ENCODE peak calls at places on chromosomes 3 and 15, in four cellular contexts. H is CD4-positive, alpha-beta T cell; F is mucosa of descending colon; T is RWPE1. R is an unnamed sample.

GRCh38 chr3:42713747-42714146 is 11.1 kb upstream of the HHATL start:
- DNase-seq in H (no peak), T (no peak), F (no peak), R (peak)

GRCh38 chr15:38144921-38145320 is 107.7 kb upstream of the SPRED1 start:
- DNase-seq in T (no peak), F (no peak), H (no peak), R (no peak)

GRCh38 chr3:55721716-55722484 is 234.8 kb upstream of the WNT5A start:
- DNase-seq in F (peak), T (peak), H (no peak), R (no peak)

GRCh38 chr3:38121832-38122461 is 15.0 kb downstream of the ACAA1 start:
- DNase-seq in T (no peak), H (no peak), F (no peak), R (peak)

GRCh38 chr15:38627684-38628277 is 63.2 kb upstream of the RASGRP1 start:
- DNase-seq in F (no peak), H (no peak), T (no peak), R (no peak)

GRCh38 chr15:89459271-89460038 is 36.9 kb downstream of the RHCG start:
- DNase-seq in T (no peak), F (peak), H (no peak), R (no peak)

GRCh38 chr15:100338971-100339444 is 2.8 kb downstream of the ADAMTS17 start:
- DNase-seq in T (peak), F (peak), H (peak), R (no peak)

GRCh38 chr3:69675773-69676660 is 63.2 kb upstream of the MITF start:
- DNase-seq in T (no peak), F (no peak), H (no peak), R (no peak)

GRCh38 chr3:25821746-25822573 is 32.1 kb downstream of the OXSM start:
- DNase-seq in F (no peak), H (no peak), T (no peak), R (no peak)

GRCh38 chr3:73401616-73402265 is 223.0 kb downstream of the PDZRN3 start:
- DNase-seq in H (no peak), T (no peak), F (peak), R (no peak)

GRCh38 chr3:156148946-156149348 is 28.6 kb downstream of the KCNAB1 start:
- DNase-seq in H (no peak), T (no peak), F (no peak), R (no peak)

GRCh38 chr3:171258316-171258715 is 201.9 kb downstream of the TNIK start:
- DNase-seq in F (no peak), T (peak), H (no peak), R (no peak)

GRCh38 chr3:183613366-183614293 is 21.8 kb upstream of the KLHL24 start:
- DNase-seq in F (no peak), T (no peak), H (no peak), R (no peak)

GRCh38 chr15:54519577-54519976 is 541.3 kb downstream of the UNC13C start:
- DNase-seq in T (no peak), F (peak), H (no peak), R (no peak)

GRCh38 chr3:183392166-183393034 is 36.0 kb downstream of the MCF2L2 start:
- DNase-seq in F (no peak), T (no peak), H (no peak), R (no peak)

GRCh38 chr3:184189421-184189820 is 3.4 kb downstream of the ABCF3 start:
- DNase-seq in H (no peak), F (no peak), T (no peak), R (no peak)

GRCh38 chr3:11128682-11129632 is 25.3 kb upstream of the HRH1 start:
- DNase-seq in T (no peak), H (no peak), F (no peak), R (no peak)

GRCh38 chr3:196991581-196992460 is 23.2 kb upstream of the PIGZ start:
- DNase-seq in F (no peak), H (no peak), T (no peak), R (peak)

GRCh38 chr15:59492389-59493377 is 54.7 kb downstream of the FAM81A start:
- DNase-seq in F (peak), H (peak), T (peak), R (no peak)

GRCh38 chr3:131699001-131699400 is 196.2 kb upstream of the MRPL3 start:
- DNase-seq in T (no peak), F (no peak), H (no peak), R (no peak)

GRCh38 chr15:74220475-74221248 is 15.5 kb upstream of the CCDC33 start:
- DNase-seq in F (no peak), T (no peak), H (no peak), R (no peak)

GRCh38 chr3:38348903-38349302 is 2.3 kb downstream of the XYLB start:
- DNase-seq in F (no peak), T (no peak), H (no peak), R (peak)

GRCh38 chr3:51709675-51710074 is 2.8 kb downstream of the GRM2 start:
- DNase-seq in F (no peak), T (no peak), H (no peak), R (no peak)

GRCh38 chr15:62799919-62800318 is 242.6 kb upstream of the TPM1 start:
- DNase-seq in T (no peak), H (no peak), F (no peak), R (no peak)

GRCh38 chr3:114608293-114608692 is 314.5 kb downstream of the TIGIT start:
- DNase-seq in T (peak), H (no peak), F (no peak), R (no peak)

GRCh38 chr3:36944641-36945270 is at the start of gene TRANK1:
- DNase-seq in H (peak), F (peak), T (peak), R (peak)

GRCh38 chr3:107421170-107421792 is 44.0 kb downstream of the CCDC54 start:
- DNase-seq in F (peak), T (peak), H (no peak), R (no peak)

GRCh38 chr3:114714237-114714636 is 420.4 kb downstream of the TIGIT start:
- DNase-seq in T (no peak), F (no peak), H (no peak), R (no peak)

GRCh38 chr15:43214169-43214568 is 6.6 kb downstream of the EPB42 start:
- DNase-seq in F (no peak), H (no peak), T (no peak), R (no peak)

GRCh38 chr3:172651936-172652595 is 58.8 kb downstream of the NCEH1 start:
- DNase-seq in T (no peak), H (no peak), F (no peak), R (no peak)

GRCh38 chr3:142275856-142276255 is 50.5 kb upstream of the GK5 start:
- DNase-seq in F (no peak), H (no peak), T (peak), R (no peak)

GRCh38 chr15:64070965-64071851 is 22.4 kb downstream of the CIAO2A start:
- DNase-seq in H (no peak), T (peak), F (peak), R (peak)

GRCh38 chr15:33565099-33565498 is 254.3 kb downstream of the RYR3 start:
- DNase-seq in H (no peak), T (peak), F (no peak), R (no peak)

GRCh38 chr3:195847061-195847950 is 35.6 kb upstream of the MUC4 start:
- DNase-seq in H (no peak), T (peak), F (peak), R (no peak)

GRCh38 chr3:103992469-103992868 is 1374.2 kb upstream of the ALCAM start:
- DNase-seq in T (no peak), F (no peak), H (no peak), R (no peak)

GRCh38 chr15:70835415-70835814 is 18.5 kb downstream of the LARP6 start:
- DNase-seq in H (no peak), F (no peak), T (no peak), R (no peak)

GRCh38 chr3:63228677-63229076 is 49.4 kb upstream of the SYNPR start:
- DNase-seq in T (peak), F (peak), H (no peak), R (no peak)
- TF ChIP-seq CTCF in T (peak), F (no peak), H (no peak), R (no peak)

GRCh38 chr15:57606816-57607215 is 15.1 kb downstream of the MYZAP start:
- DNase-seq in H (no peak), F (no peak), T (no peak), R (no peak)

GRCh38 chr15:57607570-57608000 is 15.9 kb downstream of the MYZAP start:
- DNase-seq in H (no peak), T (peak), F (peak), R (peak)

GRCh38 chr15:57610130-57610529 is 18.4 kb downstream of the MYZAP start:
- DNase-seq in T (peak), H (no peak), F (peak), R (no peak)

GRCh38 chr15:57611119-57611518 is 19.4 kb downstream of the MYZAP start:
- DNase-seq in T (no peak), H (no peak), F (peak), R (no peak)

DNA sequence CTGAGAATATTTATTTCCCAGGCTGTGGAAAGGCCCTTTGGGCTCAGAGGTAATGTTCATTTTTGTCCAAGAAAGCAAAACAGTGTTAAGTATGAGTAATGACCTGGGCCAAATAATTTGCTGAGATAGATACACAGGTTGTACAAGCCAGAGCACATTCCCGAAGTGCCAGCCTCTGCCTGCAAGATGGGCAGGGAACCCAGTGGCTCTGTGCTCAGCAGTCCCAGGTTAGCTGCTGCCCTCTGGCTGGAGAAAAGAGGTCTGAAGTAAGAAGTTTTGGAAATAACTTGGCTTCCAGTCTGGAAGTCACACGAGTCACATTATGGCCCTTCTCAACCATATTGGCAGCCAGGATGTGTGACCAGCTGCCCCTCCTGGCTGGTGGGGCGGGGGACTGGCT is 20.2 kb downstream of the MYZAP start:
- DNase-seq in H (no peak), T (peak), F (peak), R (no peak)
- TF ChIP-seq CTCF in H (no peak), T (peak), F (no peak), R (no peak)

DNA sequence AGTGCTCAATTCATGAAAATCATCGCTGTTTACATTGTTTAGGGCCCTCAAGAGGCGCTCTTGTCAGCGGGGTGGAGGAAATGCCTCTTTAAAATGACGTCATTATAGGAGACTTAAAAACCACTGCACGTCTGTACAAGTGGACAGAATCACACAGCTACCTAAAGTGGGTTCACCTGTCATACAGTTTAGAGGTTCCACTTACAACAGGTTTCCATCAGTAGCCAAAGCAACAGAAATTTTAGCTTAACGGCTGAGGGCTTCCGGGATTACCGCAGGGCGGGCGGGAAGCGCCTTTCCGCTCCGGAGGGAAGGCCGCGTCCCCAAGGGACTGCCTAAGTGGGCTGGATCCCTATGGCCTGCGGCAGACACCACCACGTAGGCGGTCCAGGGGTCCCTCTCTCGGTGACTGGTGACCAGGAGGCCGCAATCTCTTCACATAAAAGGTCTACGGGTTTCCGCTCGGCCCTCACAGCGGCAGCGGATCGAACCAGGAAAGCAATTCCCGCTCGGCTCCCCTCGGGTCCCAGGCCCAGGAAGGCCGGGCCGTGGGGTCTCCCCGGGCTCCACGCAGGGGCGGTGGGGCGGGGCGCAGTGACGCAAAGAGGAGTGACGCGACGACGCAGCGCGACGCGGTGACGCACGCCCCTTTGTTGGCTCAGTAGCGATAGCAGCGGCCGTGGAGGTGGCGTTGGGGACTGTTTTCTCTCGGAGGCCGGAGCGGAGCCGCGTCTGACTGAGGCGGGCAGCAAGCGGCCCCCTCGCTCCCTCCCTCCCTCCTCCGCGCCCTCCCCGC is at the start of gene ARIH1:
- DNase-seq in F (peak), T (peak), H (peak), R (peak)
- TF ChIP-seq CTCF in F (no peak), T (peak), H (no peak), R (no peak)

DNA sequence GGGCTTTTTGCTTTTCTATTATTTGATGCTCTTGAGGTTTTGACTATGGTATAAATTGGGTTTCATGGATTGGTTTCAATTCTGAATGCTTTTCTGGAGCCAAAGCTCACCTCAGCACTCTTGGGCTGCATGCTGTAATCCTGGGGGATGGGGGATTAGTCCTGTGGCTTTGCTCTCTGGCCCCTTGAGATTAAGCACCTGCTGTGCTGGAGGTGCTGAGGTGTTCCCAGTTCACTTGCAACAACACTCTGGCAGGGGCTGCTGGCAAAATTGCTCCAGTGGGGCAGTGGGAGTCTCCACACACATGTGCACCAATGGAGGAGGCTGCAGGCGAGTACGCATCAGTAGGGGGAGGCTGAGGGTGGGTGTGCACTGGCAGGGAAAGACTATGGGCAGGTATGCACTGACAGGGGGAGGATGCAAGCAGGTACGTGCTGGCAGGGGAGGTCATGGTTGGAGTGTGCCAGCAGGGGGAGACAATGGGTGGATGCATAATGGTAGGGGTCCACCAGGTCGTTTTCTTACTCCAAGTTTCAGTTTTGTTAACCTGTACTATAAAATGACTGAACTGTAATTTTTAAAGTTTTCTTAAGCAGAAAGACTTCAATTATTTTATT is 489.2 kb downstream of the FGF12 start:
- DNase-seq in F (no peak), T (no peak), H (no peak), R (no peak)
- TF ChIP-seq CTCF in F (no peak), T (no peak), H (no peak), R (no peak)

GRCh38 chr15:85296615-85297402 is 83.6 kb upstream of the AKAP13 start:
- DNase-seq in F (peak), H (peak), T (peak), R (peak)
- TF ChIP-seq CTCF in F (peak), H (peak), T (peak), R (peak)

DNA sequence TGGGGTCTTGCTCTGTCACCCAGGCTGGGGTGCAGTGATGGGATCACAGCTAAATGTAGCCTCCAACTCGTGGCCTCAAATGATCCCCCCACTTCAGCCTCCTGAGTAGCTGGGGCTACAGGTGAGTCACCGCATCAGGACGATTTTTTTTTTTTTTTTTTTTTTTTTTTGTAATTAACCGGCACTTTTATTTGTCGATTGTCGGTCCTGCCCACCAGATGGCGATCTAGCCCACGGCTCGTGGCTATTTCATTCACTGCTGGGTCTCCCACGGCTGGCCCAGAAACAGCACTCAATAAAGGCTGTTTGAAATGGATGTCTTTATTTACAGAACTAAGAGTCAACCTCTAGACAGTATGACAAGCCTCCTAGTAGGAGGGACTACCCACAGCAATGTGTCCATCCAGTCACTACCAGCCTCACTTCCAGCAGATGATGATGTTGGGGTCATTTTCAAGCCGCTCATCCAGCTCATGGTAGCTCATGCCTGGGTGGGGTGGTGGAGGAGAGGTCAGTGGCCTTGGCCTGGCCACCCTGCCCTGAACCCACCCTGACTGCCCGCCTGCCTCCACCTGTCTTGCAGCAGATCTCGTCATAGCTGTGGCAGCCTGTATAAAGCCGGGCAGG is 1.8 kb upstream of the ZMYND10 start:
- DNase-seq in F (peak), T (no peak), H (peak), R (peak)
- TF ChIP-seq CTCF in F (no peak), T (peak), H (peak), R (peak)

GRCh38 chr3:159128628-159129027 is 326.8 kb downstream of the MFSD1 start:
- DNase-seq in T (peak), H (no peak), F (no peak), R (no peak)

GRCh38 chr3:159126261-159127020 is 324.6 kb downstream of the MFSD1 start:
- DNase-seq in T (no peak), H (no peak), F (no peak), R (no peak)

GRCh38 chr3:159127021-159127392 is 325.2 kb downstream of the MFSD1 start:
- DNase-seq in F (no peak), H (no peak), T (no peak), R (no peak)

GRCh38 chr3:159131376-159131775 is 329.5 kb downstream of the MFSD1 start:
- DNase-seq in T (no peak), F (no peak), H (no peak), R (no peak)

GRCh38 chr3:159130108-159130507 is 328.3 kb downstream of the MFSD1 start:
- DNase-seq in T (no peak), F (peak), H (no peak), R (no peak)
- TF ChIP-seq CTCF in T (no peak), F (no peak), H (no peak), R (no peak)

GRCh38 chr3:57949779-57950618 is 58.2 kb upstream of the FLNB start:
- DNase-seq in F (no peak), T (peak), H (no peak), R (peak)

GRCh38 chr3:57951106-57951882 is 56.9 kb upstream of the FLNB start:
- DNase-seq in H (no peak), F (no peak), T (peak), R (peak)

GRCh38 chr3:57953541-57953940 is 54.7 kb upstream of the FLNB start:
- DNase-seq in F (no peak), T (no peak), H (no peak), R (no peak)

GRCh38 chr3:57952651-57953050 is 55.6 kb upstream of the FLNB start:
- DNase-seq in T (no peak), H (no peak), F (no peak), R (no peak)

GRCh38 chr3:57952208-57952631 is 56.0 kb upstream of the FLNB start:
- DNase-seq in H (no peak), T (no peak), F (no peak), R (no peak)
- TF ChIP-seq CTCF in H (no peak), T (no peak), F (no peak), R (no peak)

GRCh38 chr3:148079370-148079769 is 618.3 kb upstream of the AGTR1 start:
- DNase-seq in F (no peak), H (no peak), T (no peak), R (no peak)

GRCh38 chr3:148077951-148078350 is 619.8 kb upstream of the AGTR1 start:
- DNase-seq in T (no peak), F (no peak), H (no peak), R (no peak)

GRCh38 chr3:148078659-148079058 is 619.0 kb upstream of the AGTR1 start:
- DNase-seq in H (no peak), T (no peak), F (no peak), R (no peak)

GRCh38 chr3:148075829-148076716 is 621.6 kb upstream of the AGTR1 start:
- DNase-seq in T (peak), H (no peak), F (peak), R (no peak)

GRCh38 chr3:148077318-148077923 is 620.3 kb upstream of the AGTR1 start:
- DNase-seq in T (peak), F (no peak), H (no peak), R (no peak)
- TF ChIP-seq CTCF in T (peak), F (no peak), H (no peak), R (peak)

GRCh38 chr3:187721055-187721454 is 18.7 kb upstream of the RTP2 start:
- DNase-seq in H (no peak), T (no peak), F (no peak), R (no peak)
- TF ChIP-seq CTCF in H (no peak), T (no peak), F (no peak), R (no peak)

R was measured in CD14-positive monocyte.